ENCODE peak calls at places on chromosomes 2 and 18, in nine cellular contexts. F, E, Y, Z, Q, S, H, I and D are unnamed samples.

GRCh38 chr2:138453815-138454214 is 47.8 kb upstream of the SPOPL start:
- DNase-seq in F (no peak), E (no peak), Y (no peak), Z (no peak), Q (no peak), S (no peak), H (no peak), I (no peak), D (no peak)

GRCh38 chr2:238100821-238101771 is 956 bp downstream of the ESPNL start:
- DNase-seq in F (no peak), E (no peak), Y (no peak), Z (no peak), Q (peak), S (no peak), H (no peak), I (no peak), D (peak)

GRCh38 chr2:240833724-240834285 is 13.8 kb upstream of the KIF1A start:
- DNase-seq in F (no peak), E (no peak), Y (peak), Z (no peak), Q (no peak), S (no peak), H (no peak), I (no peak), D (no peak)

GRCh38 chr2:174788291-174788929 is 24.1 kb upstream of the CHRNA1 start:
- DNase-seq in F (no peak), E (peak), Y (no peak), Z (peak), Q (no peak), S (no peak), H (peak), I (no peak), D (no peak)

GRCh38 chr2:160251566-160251965 is 51.5 kb upstream of the ITGB6 start:
- DNase-seq in F (peak), E (no peak), Y (peak), Z (no peak), Q (peak), S (no peak), H (no peak), I (no peak), D (no peak)

GRCh38 chr2:554444-554843 is 122.8 kb downstream of the TMEM18 start:
- DNase-seq in F (no peak), E (no peak), Y (no peak), Z (no peak), Q (no peak), S (no peak), H (no peak), I (no peak), D (no peak)

GRCh38 chr18:79630266-79631095 is 49.1 kb upstream of the CTDP1 start:
- DNase-seq in F (no peak), E (no peak), Y (no peak), Z (no peak), Q (peak), S (no peak), H (no peak), I (no peak), D (peak)

GRCh38 chr2:124875627-124876244 is 850.6 kb downstream of the CNTNAP5 start:
- DNase-seq in F (no peak), E (no peak), Y (no peak), Z (no peak), Q (no peak), S (no peak), H (no peak), I (no peak), D (no peak)

GRCh38 chr2:128640847-128641360 is 322.2 kb upstream of the HS6ST1 start:
- DNase-seq in F (no peak), E (no peak), Y (no peak), Z (no peak), Q (no peak), S (no peak), H (no peak), I (no peak), D (no peak)

GRCh38 chr2:11899264-11899818 is 152.9 kb downstream of the LPIN1 start:
- DNase-seq in F (no peak), E (no peak), Y (no peak), Z (peak), Q (no peak), S (no peak), H (peak), I (no peak), D (no peak)

GRCh38 chr2:23452853-23453420 is 68.0 kb downstream of the KLHL29 start:
- DNase-seq in F (no peak), E (no peak), Y (no peak), Z (peak), Q (no peak), S (peak), H (peak), I (peak), D (no peak)

GRCh38 chr2:143632751-143633374 is 503.6 kb downstream of the ARHGAP15 start:
- DNase-seq in F (no peak), E (no peak), Y (no peak), Z (no peak), Q (no peak), S (no peak), H (no peak), I (no peak), D (no peak)

GRCh38 chr2:143635302-143635701 is 506.1 kb downstream of the ARHGAP15 start:
- DNase-seq in F (no peak), E (no peak), Y (no peak), Z (no peak), Q (no peak), S (no peak), H (no peak), I (no peak), D (no peak)

DNA sequence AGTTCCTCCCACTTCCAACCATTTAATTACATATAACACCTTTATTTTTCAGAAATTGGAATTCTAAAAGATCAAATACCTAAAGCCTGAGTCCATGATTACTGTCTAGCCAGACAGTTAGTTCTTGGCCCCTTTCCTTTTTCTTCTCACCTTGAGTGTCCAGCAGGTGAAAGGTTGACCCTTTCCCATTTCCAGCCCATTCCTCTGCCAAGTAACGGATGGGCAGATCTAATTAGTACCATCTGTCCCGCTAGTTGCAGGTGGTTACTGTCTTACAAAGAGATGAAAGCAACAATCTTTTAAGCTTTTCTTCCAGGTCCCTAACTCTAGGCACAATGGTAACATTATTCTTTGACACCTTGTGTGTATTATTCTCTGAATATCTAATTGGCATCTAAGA is 506.7 kb downstream of the ARHGAP15 start:
- DNase-seq in F (no peak), E (no peak), Y (no peak), Z (no peak), Q (no peak), S (no peak), H (no peak), I (no peak), D (no peak)
- H3K27ac ChIP-seq in F (no peak), E (no peak), Y (no peak), Z (no peak), Q (no peak), S (no peak), H (no peak), I (no peak), D (no peak)

GRCh38 chr2:127199223-127199622 is 20.9 kb downstream of the CYP27C1 start:
- DNase-seq in F (no peak), E (no peak), Y (no peak), Z (no peak), Q (no peak), S (no peak), H (no peak), I (no peak), D (no peak)

GRCh38 chr2:127200962-127201361 is 19.1 kb downstream of the CYP27C1 start:
- DNase-seq in F (no peak), E (no peak), Y (no peak), Z (no peak), Q (no peak), S (no peak), H (no peak), I (no peak), D (no peak)

GRCh38 chr2:127197475-127198385 is 22.4 kb downstream of the CYP27C1 start:
- DNase-seq in F (peak), E (peak), Y (peak), Z (peak), Q (peak), S (peak), H (peak), I (no peak), D (no peak)

GRCh38 chr2:127205211-127206140 is 14.6 kb downstream of the CYP27C1 start:
- DNase-seq in F (no peak), E (no peak), Y (peak), Z (no peak), Q (no peak), S (no peak), H (no peak), I (no peak), D (no peak)

DNA sequence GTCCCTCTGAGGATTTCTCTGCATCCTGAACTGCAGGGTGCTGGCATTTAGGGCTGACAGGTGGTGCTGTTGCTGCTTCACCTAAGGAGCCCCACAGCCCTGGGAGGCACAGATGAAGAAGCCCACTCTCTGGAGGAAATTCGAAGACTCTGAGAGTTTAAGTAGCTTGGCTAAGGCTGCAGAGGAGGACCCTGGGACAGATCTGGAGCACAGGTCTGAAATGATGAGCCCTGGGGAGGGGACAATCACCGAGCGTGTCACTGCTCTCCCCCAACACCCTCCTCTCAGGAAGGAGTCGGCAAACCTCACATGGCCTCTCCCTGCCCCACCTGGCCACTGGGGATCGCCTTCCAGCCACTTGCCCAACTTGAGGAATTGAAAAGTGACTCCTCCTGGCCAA is 18.6 kb downstream of the CYP27C1 start:
- DNase-seq in F (no peak), E (no peak), Y (no peak), Z (no peak), Q (no peak), S (no peak), H (no peak), I (no peak), D (no peak)
- H3K27ac ChIP-seq in F (no peak), E (no peak), Y (no peak), Z (no peak), Q (no peak), S (no peak), H (no peak), I (no peak), D (no peak)

GRCh38 chr18:8958660-8959059 is 143.8 kb upstream of the NDUFV2 start:
- DNase-seq in F (no peak), E (no peak), Y (no peak), Z (no peak), Q (no peak), S (no peak), H (no peak), I (no peak), D (no peak)
- H3K27ac ChIP-seq in F (no peak), E (no peak), Y (no peak), Z (no peak), Q (no peak), S (no peak), H (no peak), I (no peak), D (no peak)

GRCh38 chr18:35642802-35643201 is 61.3 kb downstream of the GALNT1 start:
- DNase-seq in F (no peak), E (no peak), Y (no peak), Z (peak), Q (no peak), S (no peak), H (no peak), I (no peak), D (no peak)
- H3K27ac ChIP-seq in F (no peak), E (no peak), Y (no peak), Z (no peak), Q (no peak), S (no peak), H (no peak), I (no peak), D (no peak)

GRCh38 chr18:23890589-23890988 is 124.0 kb upstream of the TTC39C start:
- DNase-seq in F (no peak), E (no peak), Y (no peak), Z (peak), Q (no peak), S (no peak), H (peak), I (no peak), D (no peak)

GRCh38 chr18:23897733-23898132 is 116.8 kb upstream of the TTC39C start:
- DNase-seq in F (no peak), E (no peak), Y (no peak), Z (no peak), Q (no peak), S (no peak), H (no peak), I (no peak), D (no peak)

GRCh38 chr18:23897293-23897692 is 117.3 kb upstream of the TTC39C start:
- DNase-seq in F (no peak), E (no peak), Y (no peak), Z (no peak), Q (no peak), S (peak), H (no peak), I (no peak), D (no peak)

GRCh38 chr18:23893653-23894052 is 120.9 kb upstream of the TTC39C start:
- DNase-seq in F (no peak), E (no peak), Y (no peak), Z (no peak), Q (no peak), S (no peak), H (no peak), I (no peak), D (no peak)

DNA sequence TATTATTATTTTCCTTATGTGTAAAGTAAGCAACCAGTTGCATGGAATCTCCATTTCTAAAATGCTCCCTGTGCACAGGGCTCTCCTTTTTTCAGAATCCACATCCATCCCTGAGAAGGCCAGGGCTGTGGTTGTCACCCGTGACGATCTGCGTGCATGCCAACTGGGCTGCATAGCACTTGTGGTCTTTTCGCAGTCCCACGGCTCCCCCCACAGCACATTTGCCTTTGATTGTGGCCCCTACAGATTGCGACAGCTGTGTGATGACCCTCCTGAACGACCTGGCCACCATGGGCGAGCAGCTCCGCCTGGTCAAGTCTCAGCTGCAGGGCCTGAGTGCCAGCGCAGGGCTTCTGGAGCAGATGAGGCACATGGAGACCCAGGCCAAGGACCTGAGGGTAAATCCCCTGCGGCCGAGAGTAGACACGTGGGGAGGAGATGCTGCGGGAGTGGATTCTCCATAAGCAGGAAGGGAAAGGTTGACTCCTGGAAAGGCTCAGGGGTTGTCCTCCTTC is 119.8 kb upstream of the TTC39C start:
- DNase-seq in F (no peak), E (no peak), Y (no peak), Z (no peak), Q (no peak), S (no peak), H (no peak), I (no peak), D (no peak)
- H3K27ac ChIP-seq in F (no peak), E (no peak), Y (no peak), Z (no peak), Q (no peak), S (no peak), H (no peak), I (no peak), D (no peak)

DNA sequence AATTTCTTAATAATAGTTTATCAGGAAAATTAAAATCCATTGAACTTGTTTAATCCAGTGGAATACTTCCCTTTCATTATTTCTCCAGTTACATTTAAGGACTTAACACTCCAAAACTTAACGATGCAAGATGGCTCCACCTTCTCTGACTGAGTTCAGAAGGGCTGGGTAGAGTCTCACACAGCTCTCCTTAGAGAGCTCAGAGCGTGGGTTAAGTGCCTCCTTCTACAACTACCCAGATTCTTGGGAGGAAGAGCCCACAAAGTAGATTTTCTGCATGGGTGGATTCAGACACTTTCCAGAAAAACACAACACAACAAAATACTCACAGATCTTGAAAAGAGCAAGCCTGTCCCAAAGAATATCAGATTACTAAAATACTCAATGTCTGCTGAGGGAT is 130.6 kb downstream of the THADA start:
- DNase-seq in F (no peak), E (no peak), Y (no peak), Z (no peak), Q (no peak), S (no peak), H (no peak), I (no peak), D (no peak)
- H3K27ac ChIP-seq in F (peak), E (no peak), Y (peak), Z (peak), Q (no peak), S (no peak), H (no peak), I (peak), D (peak)

DNA sequence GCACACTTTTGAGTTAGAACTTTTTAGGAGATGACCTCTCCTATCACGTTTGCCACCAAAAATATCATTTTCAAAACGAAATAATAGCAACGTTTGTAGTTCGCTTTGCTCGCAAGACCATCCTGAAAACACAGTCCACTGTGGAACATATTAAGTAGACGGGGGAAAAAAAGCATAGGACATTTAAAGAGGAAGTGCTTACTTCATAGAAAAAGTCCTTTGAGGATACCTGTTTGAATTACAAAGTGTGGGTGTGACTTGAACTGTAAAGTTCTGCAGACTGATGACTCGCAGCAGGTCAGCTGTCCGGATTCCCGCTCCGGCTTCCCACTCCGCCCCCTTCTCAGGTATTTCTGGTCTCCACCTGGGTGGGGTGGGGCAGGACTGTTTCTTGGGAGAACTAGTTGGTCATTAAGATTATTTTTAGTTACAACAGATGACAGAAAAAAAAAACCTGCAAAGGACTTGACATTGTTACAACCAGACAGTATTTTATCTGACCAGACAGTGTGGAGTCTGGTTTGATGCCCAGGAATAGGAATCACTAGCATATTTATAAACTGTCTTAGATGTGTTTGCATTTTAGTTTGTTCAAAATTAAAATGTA is 13.3 kb downstream of the CNOT11 start:
- DNase-seq in F (peak), E (no peak), Y (no peak), Z (no peak), Q (no peak), S (no peak), H (no peak), I (no peak), D (no peak)
- H3K27ac ChIP-seq in F (peak), E (no peak), Y (no peak), Z (no peak), Q (peak), S (no peak), H (no peak), I (no peak), D (no peak)